ENCODE peak calls at places on chromosome 14, in six cellular contexts. X, R, E, C, F and H are unnamed samples.

GRCh38 chr14:103594265-103594664 is 31.5 kb downstream of the COA8 start:
- DNase-seq in F (no peak), R (peak; percentile 79), X (no peak), E (no peak), C (no peak), H (no peak)

GRCh38 chr14:50688875-50689274 is 20.8 kb upstream of the SAV1 start:
- DNase-seq in R (no peak), F (peak; percentile 13), C (no peak), X (no peak), E (no peak), H (no peak)

GRCh38 chr14:72907886-72908285 is 14.0 kb upstream of the DPF3 start:
- DNase-seq in E (no peak), F (peak; percentile 20), R (peak; percentile 73), C (peak; percentile 58), X (no peak), H (no peak)

GRCh38 chr14:53881161-53881846 is 75.3 kb downstream of the BMP4 start:
- DNase-seq in C (no peak), R (peak; percentile 70), X (no peak), E (peak; percentile 62), F (no peak), H (no peak)

GRCh38 chr14:102232348-102232625 is 72.7 kb downstream of the MOK start:
- DNase-seq in F (no peak), E (no peak), R (no peak), C (no peak), X (no peak), H (no peak)

GRCh38 chr14:72513994-72514659 is 379.8 kb downstream of the DPF3 start:
- DNase-seq in C (peak; percentile 19), F (peak; percentile 9), E (peak; percentile 63), X (no peak), R (peak; percentile 36), H (no peak)

GRCh38 chr14:74425525-74426201 is 347 bp downstream of the SYNDIG1L start:
- DNase-seq in E (peak; percentile 21), R (no peak), X (no peak), F (no peak), C (peak; percentile 76), H (peak; percentile 49)

GRCh38 chr14:58978336-58978735 is 210.1 kb upstream of the DAAM1 start:
- DNase-seq in E (no peak), X (no peak), R (peak; percentile 47), F (no peak), C (no peak), H (no peak)

GRCh38 chr14:95300697-95301526 is 18.8 kb downstream of the CLMN start:
- DNase-seq in E (no peak), R (no peak), C (no peak), X (no peak), F (no peak), H (no peak)

GRCh38 chr14:37591311-37591940 is 3.6 kb downstream of the FOXA1 start:
- DNase-seq in C (no peak), X (peak; percentile 71), R (no peak), E (no peak), F (peak; percentile 49), H (peak; percentile 78)

GRCh38 chr14:79502101-79502750 is 709.1 kb downstream of the DIO2 start:
- DNase-seq in X (no peak), C (no peak), F (no peak), R (no peak), E (no peak), H (no peak)

GRCh38 chr14:24312736-24313507 is 1.6 kb downstream of the LTB4R start:
- DNase-seq in X (no peak), E (peak; percentile 45), R (no peak), C (no peak), F (peak; percentile 52), H (no peak)

GRCh38 chr14:77582511-77582910 is 33.9 kb downstream of the SPTLC2 start:
- DNase-seq in X (no peak), C (no peak), R (no peak), F (no peak), E (no peak), H (no peak)

GRCh38 chr14:91142214-91142668 is 28.4 kb downstream of the DGLUCY start:
- DNase-seq in F (no peak), E (peak; percentile 85), X (no peak), C (peak; percentile 16), R (no peak), H (no peak)

GRCh38 chr14:59117754-59118153 is 70.7 kb upstream of the DAAM1 start:
- DNase-seq in E (no peak), R (no peak), C (no peak), F (no peak), X (no peak), H (no peak)

GRCh38 chr14:47720281-47720680 is 44.9 kb upstream of the MDGA2 start:
- DNase-seq in E (no peak), X (no peak), C (no peak), R (no peak), F (no peak), H (no peak)

GRCh38 chr14:64760146-64760755 is 56.0 kb downstream of the PLEKHG3 start:
- DNase-seq in E (peak; percentile 63), R (peak; percentile 15), F (peak; percentile 58), C (peak; percentile 73), X (peak; percentile 78), H (peak; percentile 67)

GRCh38 chr14:64760916-64761315 is 56.7 kb downstream of the PLEKHG3 start:
- DNase-seq in F (no peak), C (no peak), X (no peak), E (no peak), R (no peak), H (no peak)

GRCh38 chr14:64762044-64763034 is 58.1 kb downstream of the PLEKHG3 start:
- DNase-seq in F (peak; percentile 80), C (peak; percentile 78), E (no peak), X (peak; percentile 75), R (peak; percentile 92), H (no peak)

GRCh38 chr14:64763089-64763782 is 59.0 kb downstream of the PLEKHG3 start:
- DNase-seq in C (no peak), E (no peak), X (peak; percentile 28), R (no peak), F (no peak), H (no peak)

GRCh38 chr14:64761441-64762043 is 57.3 kb downstream of the PLEKHG3 start:
- DNase-seq in X (no peak), E (no peak), F (no peak), C (no peak), R (no peak), H (peak; percentile 42)
- H3K4me3 ChIP-seq in X (no peak overlapping the region), E (no peak overlapping the region), F (no peak overlapping the region), C (no peak overlapping the region), R (peak overlapping the region; percentile 19), H (no peak overlapping the region)

DNA sequence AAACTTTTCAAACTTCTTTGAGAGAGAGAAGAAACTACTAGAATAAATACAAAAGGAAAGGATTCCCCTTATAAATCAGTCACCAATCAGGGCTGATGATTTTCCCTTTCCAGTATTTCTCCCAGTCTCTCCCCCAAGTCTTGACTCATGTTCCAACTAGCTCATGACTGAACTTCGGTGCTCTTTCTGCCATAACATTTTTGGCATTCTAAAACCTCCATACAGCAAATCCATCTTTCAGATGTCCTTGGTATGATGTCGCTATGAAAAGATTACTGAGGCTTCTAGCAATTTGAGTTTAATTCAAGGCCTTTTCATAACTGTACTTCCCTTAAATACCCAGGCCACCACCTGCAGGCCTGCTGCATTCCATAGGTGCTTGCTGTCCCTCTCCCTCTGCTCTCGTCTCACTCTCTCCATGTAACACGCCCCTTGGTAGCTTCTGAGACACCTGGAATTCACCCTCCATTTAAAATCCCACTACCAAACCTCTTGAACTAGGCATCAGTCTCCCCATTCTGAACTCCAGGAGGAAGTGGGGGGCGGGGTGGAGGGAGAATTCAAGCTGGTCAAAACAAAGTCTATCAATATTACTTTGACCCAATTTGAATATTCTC is 2.4 kb downstream of the PRKD1 start:
- DNase-seq in F (no peak), C (no peak), E (no peak), R (peak; percentile 83), X (no peak), H (no peak)
- H3K4me3 ChIP-seq in F (no peak overlapping the region), C (no peak overlapping the region), E (no peak overlapping the region), R (no peak overlapping the region), X (no peak overlapping the region), H (no peak overlapping the region)

GRCh38 chr14:52551205-52551604 is 1.1 kb downstream of the TXNDC16 start:
- DNase-seq in C (no peak), F (no peak), R (no peak), E (no peak), X (no peak), H (no peak)

GRCh38 chr14:52551696-52552062 is 626 bp downstream of the TXNDC16 start:
- DNase-seq in F (peak; percentile 47), C (peak; percentile 7), X (no peak), R (peak; percentile 26), E (peak; percentile 32), H (no peak)

GRCh38 chr14:52552063-52552988 is at the start of the genes GPR137C and TXNDC16:
- DNase-seq in E (peak; percentile 99), C (peak; percentile 96), R (peak; percentile 97), X (peak; percentile 100), F (peak; percentile 100), H (peak; percentile 100)

GRCh38 chr14:52553002-52553670 is 500 bp downstream of the GPR137C start:
- DNase-seq in R (no peak), X (no peak), F (peak; percentile 9), E (peak; percentile 54), C (no peak), H (peak; percentile 49)

DNA sequence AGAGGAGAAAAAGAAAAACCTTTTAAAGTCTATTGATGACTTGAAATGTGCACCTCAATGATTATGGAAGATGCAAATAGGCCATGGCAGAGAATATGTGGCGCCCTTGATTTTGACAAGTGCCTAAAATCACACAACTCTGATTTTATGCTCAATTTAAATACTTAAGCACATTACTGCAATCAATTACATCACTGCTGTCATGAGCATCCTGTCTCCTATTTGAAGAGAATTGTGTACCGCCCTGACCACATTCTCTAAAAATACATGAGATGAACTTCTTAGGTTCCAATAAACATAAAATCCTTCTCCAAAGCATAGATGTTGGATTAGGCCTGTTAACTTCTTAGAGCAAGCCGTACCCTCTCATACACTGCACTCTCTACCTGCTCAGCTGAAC is 1.6 kb downstream of the TXNDC16 start:
- DNase-seq in C (no peak), F (no peak), R (no peak), E (no peak), X (no peak), H (no peak)
- H3K4me3 ChIP-seq in C (peak overlapping the region; percentile 54), F (no peak overlapping the region), R (no peak overlapping the region), E (no peak overlapping the region), X (no peak overlapping the region), H (no peak overlapping the region)

GRCh38 chr14:100487304-100487703 is 99.9 kb downstream of the BEGAIN start:
- DNase-seq in F (no peak), R (no peak), X (no peak), C (no peak), E (no peak), H (no peak)
- H3K4me3 ChIP-seq in F (no peak overlapping the region), R (no peak overlapping the region), X (no peak overlapping the region), C (no peak overlapping the region), E (no peak overlapping the region), H (no peak overlapping the region)